ENCODE peak calls at places on chromosomes 3 and 15, in nine cellular contexts. One of them, this sample, is unnamed.
A peak's percentile ranks its signal among the peaks of the same experiment; 100 is the strongest.

GRCh38 chr15:48555244-48555804 is 90.2 kb downstream of the FBN1 start:
- DNase-seq in GM06990: no peak
- DNase-seq in activated B cell treated with CpG ODN at 0.5 μM for 24 hours: no peak
- DNase-seq in activated CD4-positive, alpha-beta T cell treated with anti-CD3 and anti-CD28 coated beads, Interleukin-2, amount 50 U/mL, for 4 hours: no peak
- DNase-seq in lung microvascular endothelial cell: peak; percentile 91
- DNase-seq in cerebellum: no peak
- DNase-seq in prostate gland: no peak
- DNase-seq in HCEC 1CT: peak; percentile 98
- DNase-seq in stimulated activated CD4-positive, alpha-beta T cell treated with anti-CD3 and anti-CD28 coated beads, Interleukin-15, amount 100 ng/mL, for 24 hours: no peak
- DNase-seq in this sample: peak; percentile 59

GRCh38 chr15:84893607-84894006 is 9.1 kb downstream of the SLC28A1 start:
- DNase-seq in stimulated activated CD4-positive, alpha-beta T cell treated with anti-CD3 and anti-CD28 coated beads, Interleukin-15, amount 100 ng/mL, for 24 hours: no peak
- DNase-seq in HCEC 1CT: no peak
- DNase-seq in prostate gland: no peak
- DNase-seq in activated B cell treated with CpG ODN at 0.5 μM for 24 hours: no peak
- DNase-seq in cerebellum: no peak
- DNase-seq in lung microvascular endothelial cell: no peak
- DNase-seq in activated CD4-positive, alpha-beta T cell treated with anti-CD3 and anti-CD28 coated beads, Interleukin-2, amount 50 U/mL, for 4 hours: no peak
- DNase-seq in GM06990: no peak
- DNase-seq in this sample: no peak

GRCh38 chr3:195900426-195901355 is 7.7 kb downstream of the TNK2 start:
- DNase-seq in cerebellum: no peak
- DNase-seq in activated B cell treated with CpG ODN at 0.5 μM for 24 hours: peak; percentile 41
- DNase-seq in GM06990: peak; percentile 74
- DNase-seq in activated CD4-positive, alpha-beta T cell treated with anti-CD3 and anti-CD28 coated beads, Interleukin-2, amount 50 U/mL, for 4 hours: no peak
- DNase-seq in HCEC 1CT: no peak
- DNase-seq in prostate gland: no peak
- DNase-seq in lung microvascular endothelial cell: peak; percentile 50
- DNase-seq in stimulated activated CD4-positive, alpha-beta T cell treated with anti-CD3 and anti-CD28 coated beads, Interleukin-15, amount 100 ng/mL, for 24 hours: peak; percentile 68
- DNase-seq in this sample: peak; percentile 90

GRCh38 chr15:26773917-26774316 is 1.1 kb upstream of the GABRB3 start:
- DNase-seq in cerebellum: peak; percentile 10
- DNase-seq in GM06990: no peak
- DNase-seq in HCEC 1CT: no peak
- DNase-seq in activated CD4-positive, alpha-beta T cell treated with anti-CD3 and anti-CD28 coated beads, Interleukin-2, amount 50 U/mL, for 4 hours: no peak
- DNase-seq in activated B cell treated with CpG ODN at 0.5 μM for 24 hours: no peak
- DNase-seq in prostate gland: no peak
- DNase-seq in lung microvascular endothelial cell: no peak
- DNase-seq in stimulated activated CD4-positive, alpha-beta T cell treated with anti-CD3 and anti-CD28 coated beads, Interleukin-15, amount 100 ng/mL, for 24 hours: no peak
- DNase-seq in this sample: no peak

GRCh38 chr3:55858302-55858701 is 371.2 kb upstream of the WNT5A start:
- DNase-seq in lung microvascular endothelial cell: no peak
- DNase-seq in GM06990: no peak
- DNase-seq in activated B cell treated with CpG ODN at 0.5 μM for 24 hours: no peak
- DNase-seq in stimulated activated CD4-positive, alpha-beta T cell treated with anti-CD3 and anti-CD28 coated beads, Interleukin-15, amount 100 ng/mL, for 24 hours: no peak
- DNase-seq in HCEC 1CT: no peak
- DNase-seq in activated CD4-positive, alpha-beta T cell treated with anti-CD3 and anti-CD28 coated beads, Interleukin-2, amount 50 U/mL, for 4 hours: no peak
- DNase-seq in prostate gland: no peak
- DNase-seq in cerebellum: no peak
- DNase-seq in this sample: no peak

GRCh38 chr3:110664148-110664547 is 407.5 kb upstream of the NECTIN3 start:
- DNase-seq in activated CD4-positive, alpha-beta T cell treated with anti-CD3 and anti-CD28 coated beads, Interleukin-2, amount 50 U/mL, for 4 hours: no peak
- DNase-seq in GM06990: no peak
- DNase-seq in lung microvascular endothelial cell: peak; percentile 17
- DNase-seq in HCEC 1CT: peak; percentile 57
- DNase-seq in stimulated activated CD4-positive, alpha-beta T cell treated with anti-CD3 and anti-CD28 coated beads, Interleukin-15, amount 100 ng/mL, for 24 hours: no peak
- DNase-seq in activated B cell treated with CpG ODN at 0.5 μM for 24 hours: no peak
- DNase-seq in prostate gland: no peak
- DNase-seq in cerebellum: no peak
- DNase-seq in this sample: peak; percentile 5

GRCh38 chr3:93861021-93861420 is 112.7 kb downstream of the PROS1 start:
- DNase-seq in GM06990: no peak
- DNase-seq in lung microvascular endothelial cell: no peak
- DNase-seq in stimulated activated CD4-positive, alpha-beta T cell treated with anti-CD3 and anti-CD28 coated beads, Interleukin-15, amount 100 ng/mL, for 24 hours: no peak
- DNase-seq in activated CD4-positive, alpha-beta T cell treated with anti-CD3 and anti-CD28 coated beads, Interleukin-2, amount 50 U/mL, for 4 hours: no peak
- DNase-seq in cerebellum: no peak
- DNase-seq in prostate gland: no peak
- DNase-seq in HCEC 1CT: no peak
- DNase-seq in activated B cell treated with CpG ODN at 0.5 μM for 24 hours: no peak
- DNase-seq in this sample: no peak

GRCh38 chr3:8954938-8955763 is 8.1 kb downstream of the RAD18 start:
- DNase-seq in lung microvascular endothelial cell: no peak
- DNase-seq in GM06990: peak; percentile 43
- DNase-seq in HCEC 1CT: no peak
- DNase-seq in activated B cell treated with CpG ODN at 0.5 μM for 24 hours: no peak
- DNase-seq in prostate gland: no peak
- DNase-seq in activated CD4-positive, alpha-beta T cell treated with anti-CD3 and anti-CD28 coated beads, Interleukin-2, amount 50 U/mL, for 4 hours: no peak
- DNase-seq in cerebellum: no peak
- DNase-seq in stimulated activated CD4-positive, alpha-beta T cell treated with anti-CD3 and anti-CD28 coated beads, Interleukin-15, amount 100 ng/mL, for 24 hours: no peak
- DNase-seq in this sample: peak; percentile 24

GRCh38 chr15:33013827-33014445 is 180.6 kb downstream of the FMN1 start:
- DNase-seq in GM06990: no peak
- DNase-seq in stimulated activated CD4-positive, alpha-beta T cell treated with anti-CD3 and anti-CD28 coated beads, Interleukin-15, amount 100 ng/mL, for 24 hours: no peak
- DNase-seq in prostate gland: no peak
- DNase-seq in activated B cell treated with CpG ODN at 0.5 μM for 24 hours: no peak
- DNase-seq in HCEC 1CT: peak; percentile 80
- DNase-seq in lung microvascular endothelial cell: peak; percentile 84
- DNase-seq in cerebellum: no peak
- DNase-seq in activated CD4-positive, alpha-beta T cell treated with anti-CD3 and anti-CD28 coated beads, Interleukin-2, amount 50 U/mL, for 4 hours: no peak
- DNase-seq in this sample: peak; percentile 89

GRCh38 chr15:55389276-55389631 is 18.9 kb downstream of the CCPG1 start:
- DNase-seq in stimulated activated CD4-positive, alpha-beta T cell treated with anti-CD3 and anti-CD28 coated beads, Interleukin-15, amount 100 ng/mL, for 24 hours: no peak
- DNase-seq in lung microvascular endothelial cell: peak; percentile 36
- DNase-seq in prostate gland: no peak
- DNase-seq in activated CD4-positive, alpha-beta T cell treated with anti-CD3 and anti-CD28 coated beads, Interleukin-2, amount 50 U/mL, for 4 hours: no peak
- DNase-seq in HCEC 1CT: peak; percentile 76
- DNase-seq in cerebellum: no peak
- DNase-seq in GM06990: no peak
- DNase-seq in activated B cell treated with CpG ODN at 0.5 μM for 24 hours: no peak
- DNase-seq in this sample: no peak

GRCh38 chr15:62887113-62887570 is 155.4 kb upstream of the TPM1 start:
- DNase-seq in activated CD4-positive, alpha-beta T cell treated with anti-CD3 and anti-CD28 coated beads, Interleukin-2, amount 50 U/mL, for 4 hours: no peak
- DNase-seq in cerebellum: no peak
- DNase-seq in stimulated activated CD4-positive, alpha-beta T cell treated with anti-CD3 and anti-CD28 coated beads, Interleukin-15, amount 100 ng/mL, for 24 hours: no peak
- DNase-seq in prostate gland: no peak
- DNase-seq in activated B cell treated with CpG ODN at 0.5 μM for 24 hours: no peak
- DNase-seq in HCEC 1CT: no peak
- DNase-seq in GM06990: no peak
- DNase-seq in lung microvascular endothelial cell: no peak
- DNase-seq in this sample: no peak